ENCODE peak calls at places on chromosome 14, in five cellular contexts. H is cardiac fibroblast; S is HFF-Myc; A is activated naive CD4-positive, alpha-beta T cell treated with anti-CD3 and anti-CD28 coated beads, Interleukin-2, amount 10 ng/mL, durations not matched to agents 7 days and 5 days; M is NCI-H2081. U is an unnamed sample.

GRCh38 chr14:62694075-62694474 is 351.2 kb downstream of the KCNH5 start:
- DNase-seq in H (peak), S (no peak), A (no peak), M (no peak), U (no peak)

GRCh38 chr14:35286707-35287106 is 5.5 kb upstream of the PSMA6 start:
- DNase-seq in H (no peak), S (no peak), A (no peak), M (no peak), U (no peak)

GRCh38 chr14:54446201-54446693 is 5.1 kb upstream of the CNIH1 start:
- DNase-seq in H (peak), S (no peak), A (no peak), M (peak), U (no peak)

GRCh38 chr14:89625208-89625987 is 208.4 kb upstream of the FOXN3 start:
- DNase-seq in H (peak), S (no peak), A (no peak), M (peak), U (peak)

GRCh38 chr14:87745507-87746118 is 247.4 kb downstream of the GALC start:
- DNase-seq in H (peak), S (peak), A (peak), M (no peak), U (no peak)

GRCh38 chr14:24965934-24966593 is 83.9 kb downstream of the STXBP6 start:
- DNase-seq in H (peak), S (peak), A (no peak), M (no peak), U (no peak)

GRCh38 chr14:99598774-99599173 is 5.2 kb downstream of the CCDC85C start:
- DNase-seq in H (no peak), S (no peak), A (no peak), M (no peak), U (no peak)

GRCh38 chr14:46250113-46250703 is 401.4 kb downstream of the RPL10L start:
- DNase-seq in H (peak), S (peak), A (no peak), M (peak), U (no peak)

GRCh38 chr14:94392510-94392935 is 4.1 kb upstream of the SERPINA1 start:
- DNase-seq in H (peak), S (no peak), A (peak), M (no peak), U (no peak)

GRCh38 chr14:60632257-60632656 is 17.0 kb downstream of the SIX1 start:
- DNase-seq in H (no peak), S (no peak), A (no peak), M (no peak), U (no peak)

GRCh38 chr14:104188727-104189400 is 50.5 kb downstream of the KIF26A start:
- DNase-seq in H (no peak), S (no peak), A (no peak), M (no peak), U (no peak)

GRCh38 chr14:50545618-50546017 is 13.2 kb upstream of the MAP4K5 start:
- DNase-seq in H (no peak), S (no peak), A (no peak), M (no peak), U (no peak)

GRCh38 chr14:55366271-55366670 is 45.4 kb downstream of the ATG14 start:
- DNase-seq in H (peak), S (peak), A (no peak), M (no peak), U (no peak)

GRCh38 chr14:104782823-104783170 is 12.8 kb downstream of the AKT1 start:
- DNase-seq in H (no peak), S (no peak), A (no peak), M (no peak), U (no peak)

GRCh38 chr14:100536141-100536540 is 51.1 kb downstream of the BEGAIN start:
- DNase-seq in H (no peak), S (no peak), A (no peak), M (no peak), U (no peak)

U was measured in NCI-H774.